ENCODE peak calls at places on chromosomes 6 and 20, in ten cellular contexts. B is lung; U is activated effector memory CD4-positive, alpha-beta T cell treated with Interleukin-2 at 50 U/mL for 16 hours; L is cardiac muscle cell; E is activated naive CD8-positive, alpha-beta T cell treated with anti-CD3 and anti-CD28 coated beads for 36 hours; K is activated CD4-positive, alpha-beta T cell treated with anti-CD3 and anti-CD28 coated beads, Interleukin-2, amount 50 U/mL, for 1 hour; J is natural killer cell; Z is neural progenitor cell; A is left cardiac atrium; R is Caki2. H is an unnamed sample.

GRCh38 chr6:72952808-72953630 is 272.3 kb downstream of the KHDC1L start:
- DNase-seq in K (no peak), E (no peak), J (no peak), R (peak; percentile 44), Z (no peak), B (no peak), A (no peak), L (peak; percentile 44), U (no peak), H (no peak)

GRCh38 chr6:36131517-36132220 is 1.4 kb downstream of the MAPK13 start:
- DNase-seq in U (no peak), K (peak; percentile 30), B (peak; percentile 67), A (no peak), Z (no peak), R (no peak), E (peak; percentile 55), J (no peak), L (peak; percentile 79), H (peak; percentile 45)

GRCh38 chr6:131995924-131996323 is 44.8 kb upstream of the CCN2 start:
- DNase-seq in U (no peak), E (no peak), Z (no peak), L (peak; percentile 67), R (peak; percentile 30), A (no peak), K (no peak), J (no peak), B (no peak), H (no peak)

GRCh38 chr6:170117111-170117972 is 173.5 kb downstream of the DLL1 start:
- DNase-seq in J (peak; percentile 17), B (no peak), K (no peak), A (no peak), U (no peak), R (no peak), Z (no peak), L (no peak), E (no peak), H (no peak)

GRCh38 chr6:8082954-8083858 is 19.0 kb upstream of the BLOC1S5 start:
- DNase-seq in L (peak; percentile 71), A (peak; percentile 41), B (no peak), R (peak; percentile 94), U (no peak), E (no peak), K (no peak), Z (no peak), J (no peak), H (no peak)

GRCh38 chr6:79438015-79438414 is 99.2 kb downstream of the LCA5 start:
- DNase-seq in L (peak; percentile 63), R (no peak), U (no peak), B (no peak), K (no peak), J (no peak), E (no peak), A (peak; percentile 23), Z (no peak), H (no peak)

GRCh38 chr20:18585134-18585533 is 2.7 kb upstream of the DTD1 start:
- DNase-seq in R (peak; percentile 98), L (peak; percentile 65), J (no peak), K (no peak), A (no peak), U (no peak), Z (no peak), B (no peak), E (no peak), H (no peak)

GRCh38 chr6:11522819-11523218 is 14.7 kb upstream of the TMEM170B start:
- DNase-seq in B (no peak), Z (no peak), A (peak; percentile 33), K (no peak), U (no peak), R (no peak), E (no peak), J (no peak), L (peak; percentile 30), H (no peak)

GRCh38 chr20:53660078-53660909 is 66.7 kb upstream of the ZNF217 start:
- DNase-seq in U (no peak), J (no peak), A (peak; percentile 31), B (no peak), L (peak; percentile 48), K (peak; percentile 17), E (peak; percentile 54), Z (peak; percentile 27), R (no peak), H (no peak)

GRCh38 chr6:28710466-28711191 is 184.9 kb downstream of the GPX5 start:
- DNase-seq in A (no peak), J (no peak), K (no peak), Z (peak; percentile 49), E (peak; percentile 36), B (no peak), R (peak; percentile 73), L (peak; percentile 52), U (no peak), H (no peak)

GRCh38 chr6:144314562-144314961 is 29.4 kb downstream of the UTRN start:
- DNase-seq in A (no peak), R (no peak), U (no peak), L (no peak), E (no peak), B (no peak), K (no peak), J (no peak), Z (no peak), H (no peak)

GRCh38 chr20:32183947-32184635 is 23.5 kb downstream of the PLAGL2 start:
- DNase-seq in L (no peak), Z (no peak), K (no peak), E (no peak), R (no peak), U (no peak), B (no peak), J (no peak), A (no peak), H (no peak)

GRCh38 chr6:31922942-31923341 is 4.6 kb upstream of the C2 start:
- DNase-seq in Z (peak; percentile 39), E (no peak), U (no peak), A (no peak), K (peak; percentile 17), R (no peak), J (no peak), B (no peak), L (peak; percentile 18), H (no peak)

GRCh38 chr6:21500894-21501293 is 92.7 kb upstream of the SOX4 start:
- DNase-seq in R (no peak), E (no peak), L (no peak), J (no peak), U (no peak), A (no peak), K (no peak), B (no peak), Z (no peak), H (no peak)

H was measured in activated T-helper 2 cell treated with anti-CD3 and anti-CD28 coated beads, Interferon-gamma antibody, Interleukin-2, Interleukin-4, amounts not matched to agents 10 μg/mL and 5 μg/mL and 100 μg/mL, durations not matched to agents 14 hours and 24 hours and 36 hours.